ENCODE peak calls at places on chromosome 17, in six cellular contexts. T, Q, D, M, N and W are unnamed samples.

GRCh38 chr17:72901098-72901497 is 191.4 kb downstream of the SLC39A11 start:
- DNase-seq in T (no peak), Q (no peak), D (no peak), M (no peak), N (no peak), W (no peak)

GRCh38 chr17:17666111-17666714 is 15.0 kb upstream of the RAI1 start:
- DNase-seq in T (no peak), Q (peak), D (peak), M (peak), N (no peak), W (no peak)

GRCh38 chr17:6257339-6257738 is 177.6 kb downstream of the AIPL1 start:
- DNase-seq in T (no peak), Q (no peak), D (no peak), M (peak), N (no peak), W (no peak)

GRCh38 chr17:17472333-17472920 is 4.4 kb upstream of the MED9 start:
- DNase-seq in T (no peak), Q (no peak), D (no peak), M (no peak), N (no peak), W (no peak)

GRCh38 chr17:72334205-72334604 is 213.4 kb downstream of the SOX9 start:
- DNase-seq in T (peak), Q (no peak), D (no peak), M (peak), N (no peak), W (no peak)

GRCh38 chr17:36608794-36609497 is 7.6 kb downstream of the MRM1 start:
- DNase-seq in T (no peak), Q (peak), D (peak), M (peak), N (peak), W (no peak)

GRCh38 chr17:58120195-58120822 is 27.9 kb upstream of the OR4D1 start:
- DNase-seq in T (no peak), Q (peak), D (no peak), M (peak), N (peak), W (peak)

GRCh38 chr17:72421128-72422092 is 300.6 kb downstream of the SOX9 start:
- DNase-seq in T (peak), Q (peak), D (peak), M (peak), N (no peak), W (peak)

GRCh38 chr17:4833941-4834501 is 881 bp downstream of the MINK1 start:
- DNase-seq in T (no peak), Q (peak), D (no peak), M (peak), N (peak), W (peak)

GRCh38 chr17:17783121-17783824 is 53.5 kb downstream of the SREBF1 start:
- DNase-seq in T (no peak), Q (peak), D (peak), M (no peak), N (peak), W (no peak)

GRCh38 chr17:41476866-41477815 is 3.8 kb downstream of the KRT35 start:
- DNase-seq in T (no peak), Q (no peak), D (no peak), M (no peak), N (no peak), W (no peak)

GRCh38 chr17:62778990-62779681 is 29.0 kb downstream of the MARCHF10 start:
- DNase-seq in T (peak), Q (peak), D (no peak), M (peak), N (no peak), W (peak)

GRCh38 chr17:54848368-54848987 is 52.2 kb upstream of the TOM1L1 start:
- DNase-seq in T (no peak), Q (no peak), D (no peak), M (no peak), N (no peak), W (no peak)

GRCh38 chr17:65783845-65784334 is 222.4 kb upstream of the AXIN2 start:
- DNase-seq in T (peak), Q (peak), D (no peak), M (peak), N (no peak), W (peak)

GRCh38 chr17:40070644-40070894 is 7.8 kb downstream of the THRA start:
- DNase-seq in T (no peak), Q (no peak), D (no peak), M (no peak), N (no peak), W (no peak)

GRCh38 chr17:16491703-16492612 is at the start of gene LRRC75A:
- DNase-seq in T (no peak), Q (peak), D (peak), M (peak), N (no peak), W (no peak)

GRCh38 chr17:62855136-62855535 is 47.0 kb upstream of the MARCHF10 start:
- DNase-seq in T (no peak), Q (no peak), D (no peak), M (no peak), N (no peak), W (no peak)

GRCh38 chr17:8250101-8250500 is 1.0 kb downstream of the PFAS start:
- DNase-seq in T (no peak), Q (no peak), D (no peak), M (no peak), N (no peak), W (no peak)

GRCh38 chr17:82497483-82498405 is 21.8 kb upstream of the FOXK2 start:
- DNase-seq in T (no peak), Q (peak), D (peak), M (peak), N (peak), W (no peak)

GRCh38 chr17:3944485-3945388 is 19.5 kb downstream of the ATP2A3 start:
- DNase-seq in T (no peak), Q (peak), D (peak), M (peak), N (peak), W (no peak)

GRCh38 chr17:73215414-73215813 is 22.6 kb downstream of the COG1 start:
- DNase-seq in T (no peak), Q (no peak), D (no peak), M (no peak), N (no peak), W (no peak)

GRCh38 chr17:3950584-3950983 is 13.7 kb downstream of the ATP2A3 start:
- DNase-seq in T (no peak), Q (no peak), D (no peak), M (no peak), N (no peak), W (no peak)

GRCh38 chr17:59074494-59074893 is 32.2 kb downstream of the TRIM37 start:
- DNase-seq in T (peak), Q (no peak), D (no peak), M (peak), N (no peak), W (no peak)

GRCh38 chr17:31008374-31009035 is 37.7 kb downstream of the RNF135 start:
- DNase-seq in T (no peak), Q (peak), D (peak), M (peak), N (peak), W (no peak)
- H3K4me3 ChIP-seq in T (peak), Q (peak), D (peak), M (peak), N (peak), W (peak)

GRCh38 chr17:2786176-2786881 is 9.9 kb upstream of the RAP1GAP2 start:
- DNase-seq in T (peak), Q (peak), D (peak), M (peak), N (peak), W (peak)
- TF ChIP-seq CTCF in T (peak), Q (peak), D (peak), M (peak), N (peak), W (peak)

DNA sequence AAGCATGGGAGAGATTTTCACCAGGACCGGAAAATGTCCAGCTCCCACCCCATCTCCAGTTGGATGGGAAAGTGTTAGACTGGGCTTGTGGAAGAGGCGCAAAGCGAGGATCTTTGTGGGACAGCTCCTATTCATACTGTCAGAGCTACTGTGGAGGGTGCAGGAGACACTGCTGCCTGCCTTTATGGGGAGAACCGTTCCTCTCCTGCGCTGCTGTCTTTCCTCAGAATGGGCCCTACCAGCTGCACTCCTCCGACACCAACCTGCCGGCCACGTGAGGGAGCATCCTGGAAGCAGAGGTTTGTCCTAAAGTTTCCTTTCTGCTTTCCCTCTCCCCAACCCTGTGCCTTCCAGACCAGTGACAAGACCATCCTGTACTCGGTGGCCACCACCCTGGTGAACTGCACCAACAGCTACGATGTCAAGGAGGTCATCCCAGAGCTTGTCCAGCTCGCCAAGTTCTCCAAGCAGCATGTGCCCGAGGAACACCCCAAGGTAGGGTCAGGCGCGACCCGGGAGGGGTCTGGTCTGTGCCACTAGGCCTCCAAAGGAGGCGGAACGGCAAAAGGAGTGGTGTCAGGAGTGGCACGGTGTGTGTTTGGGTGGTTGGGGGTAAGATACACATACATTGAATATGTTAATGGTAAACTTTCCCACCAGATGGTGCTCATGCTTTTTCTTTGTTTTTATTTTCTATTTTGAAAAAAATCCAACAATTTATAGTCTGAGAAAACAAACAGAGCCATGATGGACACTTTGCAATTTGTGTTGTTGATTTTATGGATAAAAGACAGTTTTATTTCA is 23.0 kb downstream of the SLC35G3 start:
- DNase-seq in T (no peak), Q (no peak), D (no peak), M (no peak), N (no peak), W (no peak)
- H3K4me3 ChIP-seq in T (no peak), Q (no peak), D (no peak), M (no peak), N (no peak), W (no peak)

DNA sequence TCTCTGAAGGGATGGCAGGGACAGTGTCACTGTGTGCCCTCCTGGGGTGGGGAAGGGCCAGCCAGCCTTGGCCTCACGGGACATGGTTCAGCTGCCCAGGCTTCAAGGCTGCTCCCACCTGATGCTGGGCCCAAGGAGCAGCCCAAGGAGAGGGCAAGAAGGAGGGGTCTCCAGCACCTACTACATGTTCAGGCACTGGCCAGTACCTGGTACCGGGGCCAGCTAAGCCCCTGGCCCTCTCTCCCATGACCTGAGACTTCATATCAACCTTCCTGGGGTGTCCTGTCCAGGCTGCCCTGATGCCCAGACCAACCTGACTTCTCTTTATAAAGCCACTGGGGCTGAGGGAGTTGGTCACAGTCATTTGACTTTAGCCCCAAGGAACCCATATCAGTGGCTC is 1.3 kb downstream of the USH1G start:
- DNase-seq in T (no peak), Q (no peak), D (no peak), M (no peak), N (no peak), W (no peak)
- TF ChIP-seq CTCF in T (no peak), Q (no peak), D (no peak), M (no peak), N (no peak), W (no peak)

DNA sequence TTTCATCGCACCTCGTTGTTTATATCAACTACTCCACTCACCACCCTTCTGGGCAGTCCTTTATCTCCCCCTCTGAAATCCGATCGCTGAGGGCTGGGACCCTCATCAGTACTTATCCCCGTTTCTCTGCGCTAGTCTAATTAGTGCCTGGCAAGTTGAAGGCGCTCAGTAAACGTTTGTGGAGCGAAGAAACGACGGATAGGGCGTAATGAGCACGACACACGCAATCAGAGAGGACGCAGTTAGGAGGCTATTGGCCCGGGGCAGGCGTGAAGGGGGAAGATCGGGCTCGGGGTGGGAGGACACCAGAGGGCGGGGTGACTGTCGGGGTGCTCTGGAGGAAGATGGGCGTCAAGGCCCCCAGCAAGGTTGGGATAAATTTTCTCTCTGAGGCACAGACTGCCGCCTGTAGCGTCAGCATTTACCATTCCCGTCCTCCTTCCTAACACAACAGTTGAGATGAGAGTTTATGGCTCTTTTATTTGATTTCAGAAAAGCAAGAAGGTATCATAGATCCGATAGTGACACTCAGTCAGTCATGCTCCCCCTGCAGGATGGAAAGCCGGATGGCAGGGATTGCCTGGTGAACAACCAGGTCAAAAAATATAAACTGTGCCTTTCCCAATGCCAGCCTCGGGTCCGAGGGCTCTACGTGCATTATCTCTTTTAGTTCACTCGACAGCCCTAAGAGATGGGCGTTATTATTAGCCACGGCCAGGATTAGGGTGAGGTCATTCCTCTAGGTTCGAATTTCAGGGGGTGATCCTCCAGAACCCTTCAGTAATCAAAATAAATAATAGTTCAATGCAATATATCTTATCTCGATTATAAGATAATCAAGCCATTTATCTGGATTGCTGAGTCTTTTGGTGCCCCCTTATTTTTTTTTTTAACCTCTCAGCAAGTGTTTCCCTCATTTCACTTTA is 9.5 kb upstream of the ARL4D start:
- DNase-seq in T (peak), Q (peak), D (peak), M (peak), N (peak), W (no peak)
- H3K4me3 ChIP-seq in T (peak), Q (peak), D (peak), M (peak), N (peak), W (peak)

GRCh38 chr17:781920-782731 is at the start of the genes GLOD4 and MRM3:
- DNase-seq in T (peak), Q (peak), D (peak), M (peak), N (peak), W (peak)
- TF ChIP-seq CTCF in T (no peak), Q (no peak), D (peak), M (no peak), N (no peak), W (no peak)

GRCh38 chr17:49996495-49997255 is 1.7 kb upstream of the DLX3 start:
- DNase-seq in T (no peak), Q (peak), D (peak), M (no peak), N (peak), W (no peak)
- H3K4me3 ChIP-seq in T (peak), Q (peak), D (peak), M (peak), N (peak), W (peak)

DNA sequence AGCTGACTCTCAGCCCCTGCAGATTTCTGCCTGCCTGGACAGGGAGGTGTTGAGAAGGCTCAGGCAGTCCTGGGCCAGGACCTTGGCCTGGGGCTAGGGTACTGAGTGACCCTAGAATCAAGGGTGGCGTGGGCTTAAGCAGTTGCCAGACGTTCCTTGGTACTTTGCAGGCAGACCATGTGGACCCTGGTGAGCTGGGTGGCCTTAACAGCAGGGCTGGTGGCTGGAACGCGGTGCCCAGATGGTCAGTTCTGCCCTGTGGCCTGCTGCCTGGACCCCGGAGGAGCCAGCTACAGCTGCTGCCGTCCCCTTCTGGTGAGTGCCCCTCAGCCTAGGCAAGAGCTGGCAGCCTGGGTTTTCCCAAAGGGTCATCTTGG is 3.9 kb downstream of the GRN start:
- DNase-seq in T (no peak), Q (no peak), D (no peak), M (no peak), N (no peak), W (no peak)
- TF ChIP-seq CTCF in T (no peak), Q (no peak), D (no peak), M (no peak), N (no peak), W (no peak)

GRCh38 chr17:79005063-79005861 is 4.3 kb downstream of the CANT1 start:
- DNase-seq in T (no peak), Q (peak), D (no peak), M (no peak), N (no peak), W (no peak)
- H3K4me3 ChIP-seq in T (no peak), Q (peak), D (no peak), M (no peak), N (no peak), W (no peak)